ENCODE peak calls at places on chromosomes 7 and 10, in four cellular contexts. One of them, this sample, is unnamed.

GRCh38 chr7:133770863-133771492 is 356.2 kb upstream of the LRGUK start:
- DNase-seq in H1: no peak
- DNase-seq in K562: no peak
- DNase-seq in WTC11: no peak
- DNase-seq in this sample: no peak

GRCh38 chr10:72049472-72049871 is 38.9 kb downstream of the SPOCK2 start:
- DNase-seq in H1: no peak
- DNase-seq in WTC11: no peak
- DNase-seq in K562: no peak
- DNase-seq in this sample: no peak

GRCh38 chr7:155198901-155199845 is 98.5 kb upstream of the INSIG1 start:
- DNase-seq in H1: no peak
- DNase-seq in WTC11: no peak
- DNase-seq in K562: no peak
- DNase-seq in this sample: no peak

GRCh38 chr7:158592541-158592940 is 4.9 kb upstream of the PTPRN2 start:
- DNase-seq in H1: no peak
- DNase-seq in WTC11: no peak
- DNase-seq in K562: no peak
- DNase-seq in this sample: no peak

GRCh38 chr7:151876899-151877777 is at the start of gene PRKAG2:
- DNase-seq in K562: no peak
- DNase-seq in WTC11: peak
- DNase-seq in H1: no peak
- DNase-seq in this sample: peak

GRCh38 chr10:77196616-77197015 is 441.0 kb downstream of the KCNMA1 start:
- DNase-seq in H1: no peak
- DNase-seq in K562: no peak
- DNase-seq in WTC11: no peak
- DNase-seq in this sample: no peak

GRCh38 chr10:101136007-101136707 is 5.1 kb downstream of the TLX1 start:
- DNase-seq in WTC11: no peak
- DNase-seq in H1: no peak
- DNase-seq in K562: peak
- DNase-seq in this sample: peak

GRCh38 chr10:102764340-102765257 is 20.9 kb downstream of the WBP1L start:
- DNase-seq in H1: no peak
- DNase-seq in WTC11: no peak
- DNase-seq in K562: no peak
- DNase-seq in this sample: no peak

GRCh38 chr7:83149466-83149865 is 13.2 kb downstream of the PCLO start:
- DNase-seq in H1: no peak
- DNase-seq in K562: no peak
- DNase-seq in WTC11: no peak
- DNase-seq in this sample: no peak

GRCh38 chr7:36670585-36671431 is 53.5 kb downstream of the AOAH start:
- DNase-seq in WTC11: peak
- DNase-seq in K562: peak
- DNase-seq in H1: no peak
- DNase-seq in this sample: peak

GRCh38 chr10:71766717-71767419 is 6.5 kb downstream of the VSIR start:
- DNase-seq in WTC11: no peak
- DNase-seq in H1: no peak
- DNase-seq in K562: peak
- DNase-seq in this sample: no peak

GRCh38 chr10:112722758-112723157 is 227.3 kb upstream of the TCF7L2 start:
- DNase-seq in H1: no peak
- DNase-seq in WTC11: no peak
- DNase-seq in K562: no peak
- DNase-seq in this sample: no peak

GRCh38 chr7:132162745-132163144 is 413.5 kb downstream of the PLXNA4 start:
- DNase-seq in H1: no peak
- DNase-seq in K562: no peak
- DNase-seq in WTC11: peak
- DNase-seq in this sample: no peak

GRCh38 chr7:5643280-5643679 is 138.2 kb downstream of the RNF216 start:
- DNase-seq in WTC11: peak
- DNase-seq in K562: peak
- DNase-seq in H1: no peak
- DNase-seq in this sample: no peak
- TF ChIP-seq TEAD4 in WTC11: no peak
- TF ChIP-seq TEAD4 in K562: no peak
- TF ChIP-seq TEAD4 in H1: no peak
- TF ChIP-seq TEAD4 in this sample: no peak

GRCh38 chr10:86334515-86335085 is 32.0 kb downstream of the GRID1 start:
- DNase-seq in WTC11: peak
- DNase-seq in K562: peak
- DNase-seq in H1: peak
- DNase-seq in this sample: no peak
- TF ChIP-seq CTCF in WTC11: no peak
- TF ChIP-seq CTCF in K562: no peak
- TF ChIP-seq CTCF in H1: peak
- TF ChIP-seq CTCF in this sample: no peak

DNA sequence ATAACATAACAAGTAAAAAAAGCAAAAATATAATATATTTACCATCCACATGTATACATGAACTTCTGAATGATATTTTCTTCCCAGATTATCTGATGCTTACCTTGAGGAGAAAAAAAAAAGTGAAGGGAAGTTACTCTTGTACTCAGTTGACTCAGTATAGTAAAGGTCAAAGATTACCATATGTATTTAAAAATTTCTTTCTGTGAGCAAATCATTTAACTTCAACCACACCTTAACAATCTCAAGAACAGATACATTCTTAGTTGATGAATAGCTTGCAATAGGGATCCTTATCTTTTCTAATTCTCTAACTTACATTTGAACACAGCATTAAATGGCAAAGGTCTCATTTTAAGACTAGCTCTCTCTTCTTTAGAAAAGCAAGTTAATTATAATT is 29.8 kb downstream of the PRR15 start:
- DNase-seq in H1: no peak
- DNase-seq in K562: no peak
- DNase-seq in WTC11: no peak
- DNase-seq in this sample: no peak
- TF ChIP-seq TEAD4 in H1: no peak
- TF ChIP-seq TEAD4 in K562: no peak
- TF ChIP-seq TEAD4 in WTC11: no peak
- TF ChIP-seq TEAD4 in this sample: no peak

DNA sequence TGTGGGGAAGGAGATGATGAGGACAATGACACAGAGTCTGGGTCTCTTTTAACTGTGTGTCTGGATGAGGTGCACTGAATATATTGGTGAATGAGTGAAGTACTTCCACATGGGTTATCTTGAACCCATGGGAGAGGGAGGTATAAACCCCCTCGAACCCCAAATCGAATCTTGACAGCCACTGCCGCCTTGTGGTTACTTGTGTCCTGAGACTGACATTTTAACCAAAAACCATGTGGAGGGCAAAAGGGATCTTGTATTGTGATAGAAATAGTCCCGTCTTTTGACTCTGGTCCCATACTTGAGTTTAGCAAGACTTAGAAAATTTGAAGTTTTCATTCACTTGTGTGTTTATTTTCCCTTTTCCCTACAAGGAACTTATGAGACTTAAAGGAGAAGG is 283.3 kb downstream of the PHTF2 start:
- DNase-seq in WTC11: no peak
- DNase-seq in K562: peak
- DNase-seq in H1: no peak
- DNase-seq in this sample: no peak
- TF ChIP-seq CTCF in WTC11: no peak
- TF ChIP-seq CTCF in K562: peak
- TF ChIP-seq CTCF in H1: peak
- TF ChIP-seq CTCF in this sample: no peak

DNA sequence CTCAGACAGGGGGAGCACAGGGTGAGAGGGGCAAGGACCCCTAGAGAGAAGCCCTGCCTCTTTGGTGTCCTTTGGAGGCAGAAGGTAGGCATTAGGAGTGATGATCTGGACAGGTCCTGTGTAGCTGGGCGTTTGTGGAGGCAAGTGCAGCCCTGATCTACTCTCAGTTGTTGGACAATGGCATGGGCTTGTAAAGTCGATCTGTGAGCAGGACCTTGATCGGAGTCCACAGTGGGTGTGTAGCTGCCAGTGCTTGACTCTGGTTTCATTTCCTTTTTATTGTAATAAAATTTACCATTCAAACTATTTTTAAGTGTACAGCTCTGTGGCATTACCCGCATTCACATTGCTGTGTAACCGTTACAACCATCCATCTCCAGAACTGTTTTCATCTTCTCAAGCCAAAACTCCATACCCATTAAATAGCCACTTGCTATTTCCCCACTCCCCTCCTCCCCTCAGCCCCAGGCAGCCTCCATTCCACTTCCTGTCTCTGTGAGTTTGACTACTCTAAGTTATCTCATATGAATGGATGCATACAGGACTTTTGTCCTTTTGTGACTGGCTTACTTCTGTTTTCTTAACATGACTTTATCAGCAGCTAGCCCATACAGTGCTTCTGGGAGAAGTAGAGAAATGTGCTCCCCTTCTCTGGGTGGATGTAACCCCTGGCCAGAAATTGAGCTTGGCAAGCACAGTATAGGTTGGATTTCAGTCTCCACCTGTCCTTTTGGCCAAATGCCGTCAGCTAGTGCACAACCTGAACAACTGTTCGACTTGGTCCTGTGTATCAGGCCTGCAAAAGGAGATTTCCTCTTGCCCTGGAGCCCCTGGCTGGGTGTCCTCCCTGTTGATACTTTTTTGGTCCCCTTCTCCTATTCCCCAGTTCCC is 179.9 kb downstream of the LRMDA start:
- DNase-seq in WTC11: no peak
- DNase-seq in K562: no peak
- DNase-seq in H1: no peak
- DNase-seq in this sample: no peak
- TF ChIP-seq TEAD4 in WTC11: no peak
- TF ChIP-seq TEAD4 in K562: no peak
- TF ChIP-seq TEAD4 in H1: no peak
- TF ChIP-seq TEAD4 in this sample: no peak

GRCh38 chr7:835021-835420 is 2.7 kb downstream of the SUN1 start:
- DNase-seq in WTC11: no peak
- DNase-seq in H1: no peak
- DNase-seq in K562: no peak
- DNase-seq in this sample: no peak

GRCh38 chr7:837001-837400 is 4.7 kb downstream of the SUN1 start:
- DNase-seq in K562: no peak
- DNase-seq in WTC11: no peak
- DNase-seq in H1: no peak
- DNase-seq in this sample: no peak

GRCh38 chr7:835491-836401 is 3.5 kb downstream of the SUN1 start:
- DNase-seq in H1: no peak
- DNase-seq in WTC11: no peak
- DNase-seq in K562: no peak
- DNase-seq in this sample: no peak

GRCh38 chr7:834277-834676 is 2.0 kb downstream of the SUN1 start:
- DNase-seq in K562: no peak
- DNase-seq in WTC11: no peak
- DNase-seq in H1: no peak
- DNase-seq in this sample: no peak

GRCh38 chr7:836429-836828 is 4.2 kb downstream of the SUN1 start:
- DNase-seq in H1: no peak
- DNase-seq in K562: peak
- DNase-seq in WTC11: no peak
- DNase-seq in this sample: peak
- TF ChIP-seq CTCF in H1: peak
- TF ChIP-seq CTCF in K562: peak
- TF ChIP-seq CTCF in WTC11: no peak
- TF ChIP-seq CTCF in this sample: peak

DNA sequence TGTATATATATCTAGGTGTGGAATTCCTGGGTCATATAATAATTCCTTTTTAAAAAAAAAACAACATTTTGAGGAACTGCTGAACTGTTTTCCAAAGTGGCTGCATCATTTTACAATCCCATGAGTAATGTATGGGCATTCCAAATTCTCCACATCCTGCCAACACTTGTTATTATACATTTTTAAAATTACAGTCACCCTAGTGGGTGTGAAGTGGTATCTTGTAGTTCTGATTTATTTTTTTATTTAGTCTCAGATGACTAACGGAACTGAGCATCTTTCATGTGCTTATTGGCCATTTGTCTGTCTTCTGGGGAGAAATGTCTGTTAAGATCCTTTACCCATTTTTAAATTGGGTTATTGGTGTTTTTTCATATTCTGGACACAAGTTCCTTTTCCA is 12.0 kb upstream of the KLHL7 start:
- DNase-seq in H1: no peak
- DNase-seq in K562: no peak
- DNase-seq in WTC11: no peak
- DNase-seq in this sample: no peak
- TF ChIP-seq TEAD4 in H1: no peak
- TF ChIP-seq TEAD4 in K562: no peak
- TF ChIP-seq TEAD4 in WTC11: no peak
- TF ChIP-seq TEAD4 in this sample: no peak

GRCh38 chr7:121336579-121336978 is 7.8 kb downstream of the WNT16 start:
- DNase-seq in K562: no peak
- DNase-seq in WTC11: no peak
- DNase-seq in H1: no peak
- DNase-seq in this sample: no peak

GRCh38 chr7:121334376-121334775 is 5.6 kb downstream of the WNT16 start:
- DNase-seq in WTC11: no peak
- DNase-seq in H1: no peak
- DNase-seq in K562: no peak
- DNase-seq in this sample: no peak

GRCh38 chr7:121339082-121339481 is 10.3 kb downstream of the WNT16 start:
- DNase-seq in H1: no peak
- DNase-seq in K562: no peak
- DNase-seq in WTC11: no peak
- DNase-seq in this sample: no peak

GRCh38 chr7:121334875-121335648 is 6.3 kb downstream of the WNT16 start:
- DNase-seq in WTC11: no peak
- DNase-seq in H1: no peak
- DNase-seq in K562: no peak
- DNase-seq in this sample: no peak

GRCh38 chr7:121337398-121337797 is 8.6 kb downstream of the WNT16 start:
- DNase-seq in WTC11: no peak
- DNase-seq in K562: peak
- DNase-seq in H1: no peak
- DNase-seq in this sample: peak
- TF ChIP-seq CTCF in WTC11: no peak
- TF ChIP-seq CTCF in K562: peak
- TF ChIP-seq CTCF in H1: no peak
- TF ChIP-seq CTCF in this sample: peak

DNA sequence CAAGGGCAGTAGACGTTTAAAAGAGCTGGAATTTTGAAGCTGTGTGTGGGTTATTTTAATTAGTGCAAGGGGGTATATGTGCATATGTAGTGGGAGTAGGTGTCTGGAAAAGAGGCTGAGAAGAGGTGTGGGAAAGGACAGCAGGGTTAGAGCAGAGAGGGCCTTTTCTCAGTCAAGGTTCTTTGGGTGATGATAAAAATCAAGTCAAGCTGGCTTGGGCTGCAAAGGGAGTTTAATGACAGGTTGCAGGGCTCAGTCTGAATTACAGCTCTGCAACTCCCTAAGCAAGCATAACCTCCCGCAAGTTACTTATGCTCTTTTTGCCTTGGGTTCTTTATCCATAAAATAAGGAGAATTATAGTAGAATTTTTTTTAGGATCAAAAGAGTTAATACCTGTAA is 83.5 kb downstream of the RELN start:
- DNase-seq in H1: no peak
- DNase-seq in WTC11: no peak
- DNase-seq in K562: no peak
- DNase-seq in this sample: no peak
- TF ChIP-seq TEAD4 in H1: no peak
- TF ChIP-seq TEAD4 in WTC11: no peak
- TF ChIP-seq TEAD4 in K562: no peak
- TF ChIP-seq TEAD4 in this sample: no peak